ENCODE peak calls at places on chromosomes 2 and 18, in four cellular contexts. One of them, this sample, is unnamed.

GRCh38 chr18:68275616-68276015 is 439.3 kb downstream of the TMX3 start:
- DNase-seq in epithelial cell of esophagus: peak
- DNase-seq in GM10248: no peak
- DNase-seq in right lobe of liver: no peak
- DNase-seq in this sample: no peak

GRCh38 chr18:63646916-63647315 is 2.9 kb upstream of the SERPINB4 start:
- DNase-seq in GM10248: no peak
- DNase-seq in right lobe of liver: no peak
- DNase-seq in epithelial cell of esophagus: peak
- DNase-seq in this sample: no peak

GRCh38 chr2:163155279-163155883 is 316.8 kb upstream of the KCNH7 start:
- DNase-seq in GM10248: peak
- DNase-seq in epithelial cell of esophagus: peak
- DNase-seq in right lobe of liver: no peak
- DNase-seq in this sample: peak

GRCh38 chr2:144596074-144596871 is 76.4 kb upstream of the ZEB2 start:
- DNase-seq in GM10248: peak
- DNase-seq in epithelial cell of esophagus: peak
- DNase-seq in right lobe of liver: no peak
- DNase-seq in this sample: peak

GRCh38 chr2:75491129-75491753 is 69.5 kb downstream of the EVA1A start:
- DNase-seq in epithelial cell of esophagus: no peak
- DNase-seq in right lobe of liver: no peak
- DNase-seq in GM10248: no peak
- DNase-seq in this sample: no peak

GRCh38 chr18:6219116-6219717 is 195.5 kb downstream of the L3MBTL4 start:
- DNase-seq in epithelial cell of esophagus: no peak
- DNase-seq in right lobe of liver: peak
- DNase-seq in GM10248: peak
- DNase-seq in this sample: peak

GRCh38 chr2:148948865-148949264 is 73.8 kb downstream of the KIF5C start:
- DNase-seq in right lobe of liver: no peak
- DNase-seq in epithelial cell of esophagus: no peak
- DNase-seq in GM10248: no peak
- DNase-seq in this sample: no peak

GRCh38 chr2:208531361-208531760 is 124.8 kb downstream of the PTH2R start:
- DNase-seq in epithelial cell of esophagus: no peak
- DNase-seq in GM10248: no peak
- DNase-seq in right lobe of liver: no peak
- DNase-seq in this sample: no peak

GRCh38 chr2:241858206-241859016 is at the start of gene PDCD1:
- DNase-seq in right lobe of liver: no peak
- DNase-seq in epithelial cell of esophagus: no peak
- DNase-seq in GM10248: peak
- DNase-seq in this sample: peak

GRCh38 chr18:28855524-28855923 is 678.6 kb upstream of the CDH2 start:
- DNase-seq in epithelial cell of esophagus: peak
- DNase-seq in right lobe of liver: no peak
- DNase-seq in GM10248: no peak
- DNase-seq in this sample: no peak

GRCh38 chr2:221969087-221969829 is 329.5 kb downstream of the PAX3 start:
- DNase-seq in GM10248: peak
- DNase-seq in right lobe of liver: no peak
- DNase-seq in epithelial cell of esophagus: peak
- DNase-seq in this sample: peak

GRCh38 chr2:167827352-167828097 is 419.9 kb downstream of the STK39 start:
- DNase-seq in GM10248: no peak
- DNase-seq in epithelial cell of esophagus: no peak
- DNase-seq in right lobe of liver: peak
- DNase-seq in this sample: no peak

GRCh38 chr2:33924770-33925169 is 325.7 kb upstream of the FAM98A start:
- DNase-seq in right lobe of liver: no peak
- DNase-seq in GM10248: no peak
- DNase-seq in epithelial cell of esophagus: no peak
- DNase-seq in this sample: no peak

GRCh38 chr18:58455318-58455950 is 173.5 kb downstream of the ALPK2 start:
- DNase-seq in right lobe of liver: peak
- DNase-seq in GM10248: no peak
- DNase-seq in epithelial cell of esophagus: peak
- DNase-seq in this sample: no peak

GRCh38 chr18:41126541-41127235 is 828.3 kb upstream of the PIK3C3 start:
- DNase-seq in right lobe of liver: no peak
- DNase-seq in GM10248: no peak
- DNase-seq in epithelial cell of esophagus: peak
- DNase-seq in this sample: no peak

GRCh38 chr18:27049945-27050344 is 135.2 kb downstream of the CHST9 start:
- DNase-seq in GM10248: no peak
- DNase-seq in epithelial cell of esophagus: no peak
- DNase-seq in right lobe of liver: no peak
- DNase-seq in this sample: no peak

GRCh38 chr2:173590278-173590811 is 235.7 kb downstream of the CDCA7 start:
- DNase-seq in right lobe of liver: no peak
- DNase-seq in epithelial cell of esophagus: peak
- DNase-seq in GM10248: no peak
- DNase-seq in this sample: no peak

GRCh38 chr18:4233468-4233867 is 221.6 kb downstream of the DLGAP1 start:
- DNase-seq in GM10248: no peak
- DNase-seq in right lobe of liver: no peak
- DNase-seq in epithelial cell of esophagus: no peak
- DNase-seq in this sample: no peak

GRCh38 chr2:107266555-107266954 is 380.6 kb upstream of the ST6GAL2 start:
- DNase-seq in GM10248: no peak
- DNase-seq in epithelial cell of esophagus: no peak
- DNase-seq in right lobe of liver: no peak
- DNase-seq in this sample: no peak

GRCh38 chr18:7958897-7959146 is 391.7 kb downstream of the PTPRM start:
- DNase-seq in GM10248: no peak
- DNase-seq in right lobe of liver: no peak
- DNase-seq in epithelial cell of esophagus: no peak
- DNase-seq in this sample: no peak

GRCh38 chr2:19371996-19372582 is 13.7 kb upstream of the OSR1 start:
- DNase-seq in GM10248: no peak
- DNase-seq in right lobe of liver: no peak
- DNase-seq in epithelial cell of esophagus: no peak
- DNase-seq in this sample: no peak

GRCh38 chr18:32439241-32439640 is 31.4 kb downstream of the GAREM1 start:
- DNase-seq in right lobe of liver: no peak
- DNase-seq in GM10248: no peak
- DNase-seq in epithelial cell of esophagus: no peak
- DNase-seq in this sample: no peak

GRCh38 chr2:191927319-191927867 is 80.5 kb upstream of the CAVIN2 start:
- DNase-seq in GM10248: no peak
- DNase-seq in epithelial cell of esophagus: peak
- DNase-seq in right lobe of liver: no peak
- DNase-seq in this sample: no peak

GRCh38 chr2:15092691-15093090 is 460.2 kb downstream of the LRATD1 start:
- DNase-seq in GM10248: no peak
- DNase-seq in right lobe of liver: no peak
- DNase-seq in epithelial cell of esophagus: peak
- DNase-seq in this sample: no peak

GRCh38 chr2:30287857-30288513 is 56.7 kb downstream of the LBH start:
- DNase-seq in GM10248: no peak
- DNase-seq in epithelial cell of esophagus: no peak
- DNase-seq in right lobe of liver: no peak
- DNase-seq in this sample: peak

GRCh38 chr2:39015424-39015823 is 105.4 kb downstream of the SOS1 start:
- DNase-seq in epithelial cell of esophagus: no peak
- DNase-seq in GM10248: no peak
- DNase-seq in right lobe of liver: no peak
- DNase-seq in this sample: no peak

GRCh38 chr2:239499989-239500914 is 99.4 kb upstream of the HDAC4 start:
- DNase-seq in GM10248: no peak
- DNase-seq in epithelial cell of esophagus: no peak
- DNase-seq in right lobe of liver: no peak
- DNase-seq in this sample: no peak

GRCh38 chr2:407630-408029 is 119.7 kb upstream of the ALKAL2 start:
- DNase-seq in GM10248: no peak
- DNase-seq in right lobe of liver: no peak
- DNase-seq in epithelial cell of esophagus: no peak
- DNase-seq in this sample: no peak

GRCh38 chr2:77161009-77161408 is 361.2 kb downstream of the LRRTM4 start:
- DNase-seq in GM10248: no peak
- DNase-seq in right lobe of liver: no peak
- DNase-seq in epithelial cell of esophagus: peak
- DNase-seq in this sample: no peak

GRCh38 chr2:239035997-239036731 is 188.3 kb downstream of the TWIST2 start:
- DNase-seq in right lobe of liver: no peak
- DNase-seq in GM10248: no peak
- DNase-seq in epithelial cell of esophagus: no peak
- DNase-seq in this sample: no peak

GRCh38 chr18:57624988-57625387 is 3.4 kb upstream of the NARS1 start:
- DNase-seq in GM10248: no peak
- DNase-seq in right lobe of liver: no peak
- DNase-seq in epithelial cell of esophagus: peak
- DNase-seq in this sample: no peak

GRCh38 chr2:80151248-80151647 is 153.3 kb downstream of the LRRTM1 start:
- DNase-seq in GM10248: no peak
- DNase-seq in epithelial cell of esophagus: no peak
- DNase-seq in right lobe of liver: no peak
- DNase-seq in this sample: no peak

GRCh38 chr2:236848467-236848866 is 237.2 kb upstream of the COPS8 start:
- DNase-seq in epithelial cell of esophagus: no peak
- DNase-seq in GM10248: no peak
- DNase-seq in right lobe of liver: no peak
- DNase-seq in this sample: no peak

GRCh38 chr2:48940606-48941005 is 185.1 kb upstream of the LHCGR start:
- DNase-seq in right lobe of liver: no peak
- DNase-seq in GM10248: no peak
- DNase-seq in epithelial cell of esophagus: no peak
- DNase-seq in this sample: no peak

GRCh38 chr2:220025207-220025606 is 397.8 kb downstream of the SLC4A3 start:
- DNase-seq in epithelial cell of esophagus: peak
- DNase-seq in right lobe of liver: no peak
- DNase-seq in GM10248: no peak
- DNase-seq in this sample: no peak

GRCh38 chr2:199973703-199974102 is 18.3 kb downstream of the MAIP1 start:
- DNase-seq in right lobe of liver: no peak
- DNase-seq in GM10248: no peak
- DNase-seq in epithelial cell of esophagus: peak
- DNase-seq in this sample: no peak

GRCh38 chr18:56469582-56469981 is 168.8 kb downstream of the TXNL1 start:
- DNase-seq in right lobe of liver: no peak
- DNase-seq in epithelial cell of esophagus: peak
- DNase-seq in GM10248: no peak
- DNase-seq in this sample: no peak

GRCh38 chr2:7037340-7038333 is 120.4 kb downstream of the RNF144A start:
- DNase-seq in GM10248: peak
- DNase-seq in right lobe of liver: peak
- DNase-seq in epithelial cell of esophagus: peak
- DNase-seq in this sample: peak

GRCh38 chr18:76459687-76460350 is 35.2 kb downstream of the ZNF516 start:
- DNase-seq in epithelial cell of esophagus: peak
- DNase-seq in right lobe of liver: no peak
- DNase-seq in GM10248: no peak
- DNase-seq in this sample: peak

DNA sequence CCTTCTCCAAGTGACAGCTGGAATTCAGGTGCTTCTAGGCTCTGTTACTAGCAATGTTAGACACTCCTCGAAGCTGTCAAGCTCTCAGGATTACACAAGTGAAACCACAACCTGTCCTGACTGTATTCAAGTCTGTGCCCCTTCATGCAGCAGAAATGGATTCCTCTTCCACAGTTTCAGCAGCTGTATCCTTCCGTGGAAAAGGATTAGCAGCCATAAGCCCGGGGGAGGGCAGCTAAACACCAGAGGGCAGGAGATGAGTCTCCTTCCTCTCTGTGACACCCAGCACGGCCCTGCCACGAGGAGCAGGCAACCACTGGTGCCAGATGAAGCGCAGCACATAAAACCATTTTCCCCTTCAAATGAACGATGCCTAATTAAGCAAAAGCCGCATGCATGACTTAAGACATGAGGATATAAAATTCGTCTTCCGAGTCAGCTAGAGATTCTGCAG is 1.2 kb downstream of the ST3GAL5 start:
- DNase-seq in right lobe of liver: peak
- DNase-seq in epithelial cell of esophagus: peak
- DNase-seq in GM10248: peak
- DNase-seq in this sample: peak
- TF ChIP-seq CTCF in right lobe of liver: peak
- TF ChIP-seq CTCF in epithelial cell of esophagus: peak
- TF ChIP-seq CTCF in GM10248: peak
- TF ChIP-seq CTCF in this sample: no peak

GRCh38 chr2:43950383-43951008 is 45.3 kb downstream of the LRPPRC start:
- DNase-seq in epithelial cell of esophagus: peak
- DNase-seq in GM10248: peak
- DNase-seq in right lobe of liver: no peak
- DNase-seq in this sample: peak
- TF ChIP-seq CTCF in epithelial cell of esophagus: peak
- TF ChIP-seq CTCF in GM10248: peak
- TF ChIP-seq CTCF in right lobe of liver: peak
- TF ChIP-seq CTCF in this sample: peak

GRCh38 chr2:74471332-74472065 is 981 bp downstream of the MRPL53 start:
- DNase-seq in epithelial cell of esophagus: no peak
- DNase-seq in GM10248: no peak
- DNase-seq in right lobe of liver: no peak
- DNase-seq in this sample: no peak

GRCh38 chr2:74472086-74472944 is at the start of gene MRPL53:
- DNase-seq in epithelial cell of esophagus: peak
- DNase-seq in GM10248: peak
- DNase-seq in right lobe of liver: peak
- DNase-seq in this sample: peak

GRCh38 chr2:74474481-74474880 is 2.0 kb upstream of the MRPL53 start:
- DNase-seq in epithelial cell of esophagus: no peak
- DNase-seq in GM10248: no peak
- DNase-seq in right lobe of liver: no peak
- DNase-seq in this sample: no peak

GRCh38 chr2:74472945-74473258 is 422 bp upstream of the MRPL53 start:
- DNase-seq in epithelial cell of esophagus: no peak
- DNase-seq in right lobe of liver: no peak
- DNase-seq in GM10248: no peak
- DNase-seq in this sample: no peak

GRCh38 chr2:74474899-74475298 is 2.4 kb upstream of the MRPL53 start:
- DNase-seq in epithelial cell of esophagus: no peak
- DNase-seq in GM10248: no peak
- DNase-seq in right lobe of liver: no peak
- DNase-seq in this sample: no peak
- TF ChIP-seq CTCF in epithelial cell of esophagus: peak
- TF ChIP-seq CTCF in GM10248: peak
- TF ChIP-seq CTCF in right lobe of liver: no peak
- TF ChIP-seq CTCF in this sample: no peak

DNA sequence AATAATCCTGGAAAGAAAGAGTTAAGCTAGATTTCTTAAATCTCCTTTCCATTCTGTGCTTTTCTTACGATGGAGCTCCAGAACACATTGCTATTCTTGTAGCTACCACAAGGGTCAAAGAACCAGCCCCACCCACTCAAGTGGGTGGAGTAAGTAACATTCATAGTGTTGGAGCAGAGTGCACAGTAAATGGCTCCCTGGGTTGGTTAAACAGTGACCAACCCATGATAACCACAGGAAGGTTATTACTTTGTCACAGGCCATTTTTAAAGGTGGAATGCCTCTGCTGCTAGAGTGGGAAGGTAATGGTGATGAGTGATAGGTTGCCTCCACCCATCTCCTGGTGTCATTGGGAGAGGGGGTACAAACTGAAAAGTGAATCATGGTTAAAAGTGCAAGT is 13.9 kb downstream of the ARPC2 start:
- DNase-seq in GM10248: peak
- DNase-seq in right lobe of liver: no peak
- DNase-seq in epithelial cell of esophagus: peak
- DNase-seq in this sample: peak
- TF ChIP-seq CTCF in GM10248: no peak
- TF ChIP-seq CTCF in right lobe of liver: no peak
- TF ChIP-seq CTCF in epithelial cell of esophagus: peak
- TF ChIP-seq CTCF in this sample: no peak

This sample was measured in GM20000.